ENCODE peak calls at places on chromosomes 6 and 20, in ten cellular contexts. E is AG09319, I is brain microvascular endothelial cell, S is B cell, J is lung, M is right lobe of liver, L is HFFc6, U is progenitor cell of endocrine pancreas, P is uterus, V is GM12878. Q is an unnamed sample.

GRCh38 chr6:56863366-56863765 is 91.5 kb upstream of the BEND6 start:
- DNase-seq in P (no peak), J (no peak), L (no peak), M (no peak), S (no peak), E (no peak), I (peak), V (no peak), U (no peak), Q (no peak)

GRCh38 chr20:1882026-1882425 is 13.2 kb upstream of the SIRPA start:
- DNase-seq in P (no peak), M (no peak), L (no peak), I (no peak), V (no peak), S (no peak), J (no peak), U (no peak), E (no peak), Q (no peak)

GRCh38 chr6:79225718-79226117 is 8.8 kb downstream of the HMGN3 start:
- DNase-seq in P (no peak), L (peak), M (no peak), V (no peak), E (peak), J (no peak), S (no peak), I (no peak), U (no peak), Q (no peak)

GRCh38 chr6:38283734-38284362 is 355.9 kb downstream of the BTBD9 start:
- DNase-seq in V (no peak), I (peak), U (no peak), L (peak), P (no peak), S (no peak), M (no peak), E (no peak), J (no peak), Q (no peak)

GRCh38 chr6:111625511-111626331 is 20.0 kb upstream of the TRAF3IP2 start:
- DNase-seq in E (no peak), U (no peak), M (peak), L (peak), V (no peak), I (peak), P (peak), S (no peak), J (no peak), Q (peak)

GRCh38 chr20:64140421-64140820 is 23.8 kb upstream of the MYT1 start:
- DNase-seq in M (no peak), J (no peak), V (no peak), L (no peak), U (no peak), S (no peak), E (no peak), I (no peak), P (no peak), Q (no peak)

GRCh38 chr6:43746071-43746470 is 23.9 kb upstream of the VEGFA start:
- DNase-seq in J (no peak), P (no peak), I (no peak), E (no peak), U (no peak), M (no peak), V (no peak), S (no peak), L (no peak), Q (no peak)

GRCh38 chr6:582370-582769 is 74.5 kb downstream of the HUS1B start:
- DNase-seq in P (no peak), E (no peak), V (no peak), S (no peak), I (peak), M (no peak), J (no peak), L (no peak), U (peak), Q (no peak)

GRCh38 chr20:32650545-32650944 is 23.2 kb downstream of the C20orf203 start:
- DNase-seq in U (no peak), I (no peak), V (no peak), E (no peak), J (no peak), L (no peak), P (no peak), S (no peak), M (no peak), Q (no peak)

GRCh38 chr6:159128978-159129377 is 40.2 kb upstream of the FNDC1 start:
- DNase-seq in U (no peak), S (no peak), M (no peak), I (no peak), P (no peak), V (no peak), J (no peak), E (no peak), L (no peak), Q (no peak)

GRCh38 chr6:106974999-106975698 is 620 bp upstream of the CD24 start:
- DNase-seq in P (no peak), I (no peak), J (peak), E (no peak), L (no peak), M (peak), V (no peak), S (peak), U (peak), Q (peak)

GRCh38 chr6:169868458-169868857 is 117.0 kb downstream of the ERMARD start:
- DNase-seq in U (no peak), S (no peak), P (no peak), M (no peak), E (no peak), V (no peak), J (no peak), I (no peak), L (no peak), Q (peak)

GRCh38 chr20:36501367-36502006 is 39.8 kb upstream of the MYL9 start:
- DNase-seq in J (no peak), S (no peak), I (no peak), E (no peak), U (no peak), V (no peak), P (no peak), M (no peak), L (no peak), Q (no peak)

GRCh38 chr6:161694995-161695394 is 421.1 kb upstream of the AGPAT4 start:
- DNase-seq in J (no peak), S (no peak), U (no peak), L (no peak), M (no peak), V (no peak), P (no peak), E (peak), I (peak), Q (no peak)

GRCh38 chr20:36584018-36584481 is 10.7 kb downstream of the TGIF2 start:
- DNase-seq in E (no peak), I (no peak), V (no peak), S (no peak), J (no peak), M (no peak), L (no peak), P (no peak), U (no peak), Q (no peak)

GRCh38 chr20:59221049-59221748 is 57.6 kb downstream of the ZNF831 start:
- DNase-seq in M (no peak), V (no peak), L (no peak), P (no peak), U (no peak), S (no peak), E (no peak), J (no peak), I (no peak), Q (no peak)

GRCh38 chr6:87421576-87421975 is 13.8 kb downstream of the CFAP206 start:
- DNase-seq in L (no peak), J (no peak), E (no peak), U (no peak), V (no peak), M (no peak), P (no peak), I (no peak), S (no peak), Q (no peak)

GRCh38 chr6:74578339-74578738 is 627.5 kb downstream of the COL12A1 start:
- DNase-seq in E (peak), J (no peak), S (no peak), M (no peak), P (no peak), L (peak), I (peak), V (no peak), U (no peak), Q (no peak)

GRCh38 chr20:11529046-11529445 is 388.6 kb upstream of the BTBD3 start:
- DNase-seq in M (no peak), P (no peak), J (no peak), L (no peak), U (no peak), E (no peak), I (no peak), S (no peak), V (no peak), Q (no peak)

GRCh38 chr6:142872376-142872775 is 72.6 kb downstream of the HIVEP2 start:
- DNase-seq in S (no peak), I (peak), P (no peak), V (no peak), L (no peak), E (no peak), M (no peak), J (no peak), U (no peak), Q (no peak)

GRCh38 chr6:169993861-169994481 is 242.5 kb downstream of the ERMARD start:
- DNase-seq in P (no peak), V (no peak), E (no peak), M (no peak), S (no peak), I (no peak), U (no peak), L (no peak), J (no peak), Q (peak)

GRCh38 chr20:34705383-34706021 is 1.4 kb downstream of the TP53INP2 start:
- DNase-seq in P (no peak), J (peak), E (no peak), L (peak), I (peak), U (no peak), V (no peak), S (peak), M (peak), Q (no peak)

GRCh38 chr6:41451039-41451438 is 95.1 kb upstream of the FOXP4 start:
- DNase-seq in I (no peak), M (no peak), V (no peak), U (no peak), S (no peak), J (no peak), P (no peak), E (no peak), L (no peak), Q (no peak)
- TF ChIP-seq CTCF in I (peak), M (no peak), V (peak), U (peak), S (no peak), J (no peak), P (no peak), E (no peak), L (no peak), Q (no peak)

GRCh38 chr20:47521059-47521808 is 19.5 kb downstream of the NCOA3 start:
- DNase-seq in V (no peak), P (no peak), I (no peak), E (no peak), M (no peak), S (no peak), L (no peak), J (no peak), U (no peak), Q (peak)
- TF ChIP-seq CTCF in V (no peak), P (no peak), I (peak), E (no peak), M (no peak), S (peak), L (peak), J (no peak), U (no peak), Q (peak)

DNA sequence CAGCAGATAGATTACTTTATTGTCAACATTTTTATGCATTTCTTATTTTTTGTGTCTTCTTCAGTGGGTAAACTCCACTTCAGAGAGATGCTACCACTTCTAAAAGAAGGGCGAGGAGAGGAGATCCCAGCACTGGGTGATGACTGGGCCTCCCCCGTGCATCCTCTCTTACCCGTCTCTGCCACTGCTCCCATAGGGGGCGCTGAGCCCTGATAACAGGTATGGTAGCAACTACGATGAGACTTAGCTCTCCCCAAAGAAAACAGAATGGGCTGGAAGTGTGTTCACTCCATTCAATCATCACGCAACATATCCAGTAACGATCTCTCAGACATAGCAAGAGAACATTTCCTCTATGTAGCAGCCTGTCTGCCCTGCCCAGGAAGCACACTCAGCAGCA is 533.3 kb upstream of the CDH4 start:
- DNase-seq in U (no peak), P (no peak), V (no peak), M (no peak), J (no peak), I (no peak), E (no peak), S (no peak), L (no peak), Q (no peak)
- TF ChIP-seq CTCF in U (peak), P (no peak), V (no peak), M (no peak), J (no peak), I (peak), E (no peak), S (no peak), L (peak), Q (peak)

DNA sequence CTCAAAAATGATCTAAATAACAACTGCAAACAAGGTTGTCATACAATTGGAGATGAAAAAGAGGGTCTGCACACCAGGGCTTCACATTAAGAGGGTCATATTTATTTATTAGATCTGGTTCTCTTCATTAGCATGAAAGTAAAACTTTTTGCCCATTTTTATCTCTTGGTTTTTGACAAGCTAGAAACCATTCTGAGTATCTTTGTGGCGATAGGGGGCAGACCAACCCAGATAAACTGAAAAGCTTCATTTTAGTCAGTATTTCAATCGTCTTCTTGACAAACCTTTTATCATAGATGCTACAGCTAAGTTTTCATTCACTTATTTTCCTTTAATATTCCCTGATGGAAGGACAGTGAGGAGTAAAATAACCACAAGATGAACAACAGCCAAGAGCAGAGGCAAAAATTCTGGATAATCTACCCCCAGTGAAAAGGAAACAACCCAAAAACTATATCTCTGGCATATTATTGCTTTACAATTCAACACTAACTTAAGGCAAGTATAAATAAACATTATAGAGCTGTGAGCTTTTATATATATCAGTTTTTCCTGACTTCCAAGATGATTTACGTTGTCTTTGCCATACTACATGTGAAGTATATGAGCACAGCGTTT is 45.2 kb downstream of the THEMIS start:
- DNase-seq in I (peak), E (no peak), M (no peak), P (no peak), L (no peak), U (no peak), V (no peak), S (peak), J (no peak), Q (no peak)
- TF ChIP-seq CTCF in I (peak), E (peak), M (peak), P (peak), L (peak), U (peak), V (peak), S (no peak), J (no peak), Q (peak)

GRCh38 chr6:89148016-89148750 is 2.3 kb downstream of the PM20D2 start:
- DNase-seq in E (no peak), M (no peak), L (no peak), V (no peak), U (no peak), J (no peak), S (no peak), I (no peak), P (no peak), Q (no peak)
- TF ChIP-seq CTCF in E (no peak), M (no peak), L (no peak), V (no peak), U (no peak), J (no peak), S (no peak), I (no peak), P (no peak), Q (no peak)

GRCh38 chr6:133634474-133634873 is 254.4 kb upstream of the TCF21 start:
- DNase-seq in L (no peak), J (no peak), V (no peak), M (no peak), E (no peak), P (no peak), U (no peak), S (no peak), I (no peak), Q (no peak)

GRCh38 chr6:133637874-133638273 is 251.0 kb upstream of the TCF21 start:
- DNase-seq in S (no peak), P (no peak), E (no peak), U (no peak), I (no peak), J (no peak), M (no peak), L (no peak), V (no peak), Q (no peak)

GRCh38 chr6:133637436-133637835 is 251.5 kb upstream of the TCF21 start:
- DNase-seq in M (no peak), P (no peak), S (no peak), J (no peak), U (no peak), V (no peak), I (no peak), L (no peak), E (no peak), Q (no peak)

GRCh38 chr6:133632906-133633305 is 256.0 kb upstream of the TCF21 start:
- DNase-seq in P (no peak), M (no peak), L (no peak), E (no peak), V (no peak), U (no peak), S (no peak), J (no peak), I (no peak), Q (no peak)

DNA sequence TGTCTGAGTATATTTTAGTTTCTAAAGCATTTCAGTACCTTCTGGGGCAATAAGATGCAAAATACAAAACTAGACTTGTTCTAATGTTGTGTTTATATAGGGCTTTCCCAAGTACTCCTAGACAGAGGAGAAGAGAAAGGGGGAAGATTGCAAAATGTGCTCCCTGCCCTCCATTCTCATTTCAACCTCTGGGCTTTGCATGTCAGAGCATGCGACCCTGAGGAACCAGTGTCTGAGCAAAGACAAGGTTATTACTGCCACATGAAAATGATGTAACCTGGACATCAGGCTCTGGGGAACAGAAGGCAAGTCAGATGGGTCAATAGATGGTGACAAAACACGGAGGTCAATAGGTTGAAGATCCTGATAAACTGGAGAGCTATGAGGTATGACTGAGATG is 253.5 kb upstream of the TCF21 start:
- DNase-seq in M (no peak), U (no peak), L (no peak), S (no peak), E (no peak), V (no peak), I (no peak), P (no peak), J (no peak), Q (no peak)
- TF ChIP-seq CTCF in M (no peak), U (no peak), L (no peak), S (no peak), E (no peak), V (no peak), I (no peak), P (no peak), J (no peak), Q (no peak)

GRCh38 chr6:121809211-121809610 is 373.8 kb downstream of the GJA1 start:
- DNase-seq in S (no peak), P (no peak), V (no peak), L (no peak), M (no peak), I (no peak), U (no peak), J (no peak), E (no peak), Q (no peak)
- TF ChIP-seq CTCF in S (no peak), P (no peak), V (no peak), L (no peak), M (no peak), I (no peak), U (no peak), J (no peak), E (no peak), Q (no peak)

GRCh38 chr20:62363920-62364851 is 2.9 kb downstream of the LAMA5 start:
- DNase-seq in L (no peak), I (peak), U (no peak), E (no peak), V (no peak), J (no peak), M (peak), P (peak), S (no peak), Q (no peak)

GRCh38 chr20:62362590-62362940 is 4.5 kb downstream of the LAMA5 start:
- DNase-seq in S (no peak), E (no peak), J (no peak), P (no peak), L (no peak), M (peak), I (no peak), V (no peak), U (no peak), Q (no peak)

GRCh38 chr20:62361799-62362589 is 5.1 kb downstream of the LAMA5 start:
- DNase-seq in V (no peak), U (peak), I (no peak), J (peak), P (peak), S (no peak), M (peak), E (no peak), L (no peak), Q (no peak)

GRCh38 chr20:62364911-62365736 is 2.0 kb downstream of the LAMA5 start:
- DNase-seq in J (peak), M (peak), U (no peak), E (no peak), L (no peak), P (peak), I (no peak), S (no peak), V (no peak), Q (no peak)

DNA sequence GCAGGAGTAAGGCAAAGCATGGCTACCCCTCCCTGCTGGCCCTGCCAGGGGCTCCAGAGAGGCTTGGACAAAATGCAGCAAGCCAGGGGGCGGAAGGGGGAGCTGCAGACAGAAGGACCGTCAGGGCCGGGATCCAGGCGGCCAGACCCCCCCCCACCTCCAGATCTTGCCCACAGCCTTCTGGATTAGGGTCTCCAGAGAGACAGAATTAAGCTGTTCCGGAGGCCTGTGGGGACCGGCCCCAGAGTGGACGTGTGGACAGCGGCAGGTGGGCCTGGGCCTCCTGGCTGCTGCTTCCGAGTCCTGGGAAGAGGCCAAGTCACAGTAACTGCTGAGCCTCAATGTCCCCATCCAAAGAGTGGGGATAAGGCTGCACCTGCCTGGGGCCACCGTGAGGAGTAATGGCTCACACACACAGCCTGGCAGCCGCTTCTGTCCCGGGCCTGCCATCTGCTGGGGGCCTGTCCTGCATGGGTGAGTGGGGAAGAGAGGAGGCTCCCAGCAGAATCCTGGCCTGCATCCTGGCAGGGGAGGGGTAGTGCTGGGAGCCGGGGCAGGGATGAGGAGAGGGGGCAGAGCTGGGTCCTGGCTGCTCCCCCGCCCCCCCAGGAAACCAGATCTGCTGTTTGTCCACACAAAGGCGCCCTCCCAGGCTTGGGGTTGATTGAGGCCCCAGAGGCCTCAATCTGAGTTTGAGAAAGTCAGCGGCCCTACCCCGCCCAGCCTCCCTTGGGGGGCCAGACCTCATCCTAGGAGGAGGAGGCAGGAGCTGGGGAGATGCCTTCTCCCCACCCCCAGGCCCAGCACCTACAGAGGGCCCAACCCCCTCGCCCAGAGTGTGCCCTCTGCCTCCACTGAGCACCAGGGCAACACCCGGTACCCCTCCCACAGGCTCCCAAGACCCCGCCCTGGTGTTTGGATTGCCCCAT is 3.9 kb downstream of the LAMA5 start:
- DNase-seq in M (peak), V (no peak), J (no peak), U (no peak), S (no peak), I (no peak), E (no peak), L (no peak), P (peak), Q (no peak)
- TF ChIP-seq CTCF in M (no peak), V (no peak), J (no peak), U (no peak), S (no peak), I (peak), E (no peak), L (no peak), P (no peak), Q (no peak)

Q was measured in type B pancreatic cell.